ENCODE peak calls at places on chromosome 22, in four cellular contexts. One of them, this sample, is unnamed.

GRCh38 chr22:28002863-28003565 is 84.0 kb upstream of the PITPNB start:
- DNase-seq in left ventricle myocardium inferior: no peak
- DNase-seq in mammary epithelial cell: peak; percentile 17
- DNase-seq in myocyte: peak; percentile 83
- DNase-seq in this sample: no peak

GRCh38 chr22:44860311-44860710 is 107.9 kb downstream of the ARHGAP8 start:
- DNase-seq in left ventricle myocardium inferior: no peak
- DNase-seq in mammary epithelial cell: no peak
- DNase-seq in myocyte: peak; percentile 63
- DNase-seq in this sample: no peak

GRCh38 chr22:23767673-23768548 is at the start of gene CHCHD10:
- DNase-seq in left ventricle myocardium inferior: peak; percentile 87
- DNase-seq in mammary epithelial cell: no peak
- DNase-seq in myocyte: peak; percentile 80
- DNase-seq in this sample: peak; percentile 85

GRCh38 chr22:44723801-44724200 is 21.8 kb downstream of the PRR5 start:
- DNase-seq in left ventricle myocardium inferior: no peak
- DNase-seq in mammary epithelial cell: peak; percentile 15
- DNase-seq in myocyte: peak; percentile 25
- DNase-seq in this sample: peak; percentile 52

GRCh38 chr22:20125201-20126174 is 6.1 kb upstream of the ZDHHC8 start:
- DNase-seq in left ventricle myocardium inferior: no peak
- DNase-seq in mammary epithelial cell: no peak
- DNase-seq in myocyte: no peak
- DNase-seq in this sample: no peak

GRCh38 chr22:18933914-18934313 is 2.2 kb downstream of the PRODH start:
- DNase-seq in left ventricle myocardium inferior: no peak
- DNase-seq in mammary epithelial cell: no peak
- DNase-seq in myocyte: no peak
- DNase-seq in this sample: no peak

GRCh38 chr22:19051381-19051780 is 70.8 kb downstream of the DGCR2 start:
- DNase-seq in left ventricle myocardium inferior: no peak
- DNase-seq in mammary epithelial cell: no peak
- DNase-seq in myocyte: no peak
- DNase-seq in this sample: no peak

GRCh38 chr22:23067023-23067650 is 3.2 kb upstream of the GNAZ start:
- DNase-seq in left ventricle myocardium inferior: no peak
- DNase-seq in mammary epithelial cell: no peak
- DNase-seq in myocyte: no peak
- DNase-seq in this sample: no peak

GRCh38 chr22:35043251-35043931 is 22.6 kb upstream of the ISX start:
- DNase-seq in left ventricle myocardium inferior: no peak
- DNase-seq in mammary epithelial cell: no peak
- DNase-seq in myocyte: no peak
- DNase-seq in this sample: peak; percentile 21

GRCh38 chr22:37284807-37285355 is 2.6 kb downstream of the CYTH4 start:
- DNase-seq in left ventricle myocardium inferior: peak; percentile 49
- DNase-seq in mammary epithelial cell: no peak
- DNase-seq in myocyte: no peak
- DNase-seq in this sample: no peak

GRCh38 chr22:19996694-19997384 is 19.8 kb downstream of the ARVCF start:
- DNase-seq in left ventricle myocardium inferior: no peak
- DNase-seq in mammary epithelial cell: no peak
- DNase-seq in myocyte: peak; percentile 49
- DNase-seq in this sample: no peak

GRCh38 chr22:47072642-47072967 is 310.2 kb downstream of the TBC1D22A start:
- DNase-seq in left ventricle myocardium inferior: no peak
- DNase-seq in mammary epithelial cell: no peak
- DNase-seq in myocyte: no peak
- DNase-seq in this sample: no peak

GRCh38 chr22:49972163-49973017 is 11.8 kb downstream of the PIM3 start:
- DNase-seq in left ventricle myocardium inferior: peak; percentile 16
- DNase-seq in mammary epithelial cell: no peak
- DNase-seq in myocyte: no peak
- DNase-seq in this sample: no peak

GRCh38 chr22:46061124-46061410 is 84.1 kb upstream of the WNT7B start:
- DNase-seq in left ventricle myocardium inferior: no peak
- DNase-seq in mammary epithelial cell: no peak
- DNase-seq in myocyte: no peak
- DNase-seq in this sample: no peak

GRCh38 chr22:31081963-31082605 is 966 bp downstream of the SMTN start:
- DNase-seq in left ventricle myocardium inferior: no peak
- DNase-seq in mammary epithelial cell: peak; percentile 84
- DNase-seq in myocyte: peak; percentile 29
- DNase-seq in this sample: peak; percentile 31

GRCh38 chr22:30635273-30636225 is at the start of gene SLC35E4:
- DNase-seq in left ventricle myocardium inferior: peak; percentile 95
- DNase-seq in mammary epithelial cell: peak; percentile 88
- DNase-seq in myocyte: peak; percentile 91
- DNase-seq in this sample: peak; percentile 98

GRCh38 chr22:50342651-50343540 is at the start of gene PPP6R2:
- DNase-seq in left ventricle myocardium inferior: peak; percentile 85
- DNase-seq in mammary epithelial cell: peak; percentile 56
- DNase-seq in myocyte: peak; percentile 74
- DNase-seq in this sample: peak; percentile 88

GRCh38 chr22:28976588-28976987 is 85.0 kb downstream of the C22orf31 start:
- DNase-seq in left ventricle myocardium inferior: no peak
- DNase-seq in mammary epithelial cell: peak; percentile 75
- DNase-seq in myocyte: peak; percentile 49
- DNase-seq in this sample: peak; percentile 74

GRCh38 chr22:17106161-17106784 is 14.9 kb downstream of the TMEM121B start:
- DNase-seq in left ventricle myocardium inferior: no peak
- DNase-seq in mammary epithelial cell: no peak
- DNase-seq in myocyte: no peak
- DNase-seq in this sample: no peak

GRCh38 chr22:42459273-42460040 is 27.3 kb upstream of the NFAM1 start:
- DNase-seq in left ventricle myocardium inferior: no peak
- DNase-seq in mammary epithelial cell: no peak
- DNase-seq in myocyte: no peak
- DNase-seq in this sample: no peak

GRCh38 chr22:36160499-36160942 is at the start of gene APOL3:
- DNase-seq in left ventricle myocardium inferior: peak; percentile 86
- DNase-seq in mammary epithelial cell: peak; percentile 16
- DNase-seq in myocyte: peak; percentile 18
- DNase-seq in this sample: peak; percentile 50

GRCh38 chr22:49628351-49629023 is 199.2 kb downstream of the BRD1 start:
- DNase-seq in left ventricle myocardium inferior: no peak
- DNase-seq in mammary epithelial cell: no peak
- DNase-seq in myocyte: no peak
- DNase-seq in this sample: no peak

GRCh38 chr22:48737461-48738203 is 1090.0 kb downstream of the BRD1 start:
- DNase-seq in left ventricle myocardium inferior: no peak
- DNase-seq in mammary epithelial cell: no peak
- DNase-seq in myocyte: no peak
- DNase-seq in this sample: no peak

GRCh38 chr22:28977481-28977971 is 84.1 kb downstream of the C22orf31 start:
- DNase-seq in left ventricle myocardium inferior: no peak
- DNase-seq in mammary epithelial cell: peak; percentile 27
- DNase-seq in myocyte: peak; percentile 87
- DNase-seq in this sample: peak; percentile 24

GRCh38 chr22:36136988-36137387 is 23.6 kb downstream of the APOL3 start:
- DNase-seq in left ventricle myocardium inferior: no peak
- DNase-seq in mammary epithelial cell: no peak
- DNase-seq in myocyte: peak; percentile 28
- DNase-seq in this sample: no peak

GRCh38 chr22:43745783-43746356 is 66.2 kb downstream of the EFCAB6 start:
- DNase-seq in left ventricle myocardium inferior: no peak
- DNase-seq in mammary epithelial cell: no peak
- DNase-seq in myocyte: no peak
- DNase-seq in this sample: no peak